ENCODE peak calls at places on chromosome 22, in ten cellular contexts. W is PC-9, Z is H1, V is hepatocyte, D is mammary epithelial cell, M is HepG2, N is HCT116, C is fibroblast of lung, A is GM23248, B is K562. X is an unnamed sample.

GRCh38 chr22:49527611-49528419 is 299.9 kb downstream of the BRD1 start:
- DNase-seq in Z (no peak), A (no peak), B (no peak), N (no peak), D (no peak), W (no peak), C (no peak), V (no peak), M (no peak), X (no peak)

GRCh38 chr22:39244496-39245129 is at the start of gene PDGFB:
- DNase-seq in D (peak; percentile 44), W (peak; percentile 71), Z (no peak), C (no peak), N (no peak), B (peak; percentile 52), M (no peak), V (peak; percentile 63), A (peak; percentile 35), X (no peak)

GRCh38 chr22:20656516-20656901 is 117.4 kb upstream of the SERPIND1 start:
- DNase-seq in B (no peak), A (no peak), N (no peak), V (no peak), W (no peak), D (no peak), Z (no peak), M (no peak), C (no peak), X (no peak)

GRCh38 chr22:43546186-43546585 is 134.4 kb downstream of the MPPED1 start:
- DNase-seq in M (no peak), D (no peak), Z (no peak), B (no peak), W (no peak), N (no peak), A (no peak), V (no peak), C (no peak), X (no peak)

GRCh38 chr22:40053460-40053859 is 58.7 kb downstream of the FAM83F start:
- DNase-seq in W (no peak), C (no peak), M (no peak), Z (no peak), B (no peak), D (no peak), A (no peak), V (no peak), N (no peak), X (no peak)

GRCh38 chr22:35299217-35299716 is 427 bp upstream of the TOM1 start:
- DNase-seq in D (no peak), V (peak; percentile 61), C (peak; percentile 28), W (no peak), B (no peak), A (peak; percentile 74), M (no peak), N (no peak), Z (no peak), X (no peak)

GRCh38 chr22:45129703-45130524 is 33.8 kb upstream of the NUP50 start:
- DNase-seq in M (no peak), B (no peak), A (no peak), D (no peak), C (no peak), N (no peak), Z (no peak), V (no peak), W (no peak), X (no peak)

GRCh38 chr22:17085277-17086091 is 684 bp downstream of the IL17RA start:
- DNase-seq in M (no peak), C (peak; percentile 3), A (peak; percentile 68), D (peak; percentile 21), W (no peak), B (peak; percentile 28), N (no peak), Z (no peak), V (peak; percentile 56), X (no peak)

GRCh38 chr22:39610766-39611165 is 40.2 kb downstream of the CACNA1I start:
- DNase-seq in D (no peak), B (no peak), C (no peak), W (no peak), N (no peak), V (no peak), M (no peak), Z (no peak), A (no peak), X (no peak)

GRCh38 chr22:28822930-28823481 is 22.6 kb upstream of the XBP1 start:
- DNase-seq in M (peak; percentile 73), Z (no peak), D (no peak), N (no peak), W (no peak), V (peak; percentile 48), A (no peak), B (no peak), C (peak; percentile 10), X (no peak)

GRCh38 chr22:24088796-24089195 is 77.7 kb downstream of the CABIN1 start:
- DNase-seq in B (no peak), N (no peak), D (no peak), W (no peak), Z (no peak), A (peak; percentile 33), V (no peak), C (peak; percentile 42), M (no peak), X (no peak)

DNA sequence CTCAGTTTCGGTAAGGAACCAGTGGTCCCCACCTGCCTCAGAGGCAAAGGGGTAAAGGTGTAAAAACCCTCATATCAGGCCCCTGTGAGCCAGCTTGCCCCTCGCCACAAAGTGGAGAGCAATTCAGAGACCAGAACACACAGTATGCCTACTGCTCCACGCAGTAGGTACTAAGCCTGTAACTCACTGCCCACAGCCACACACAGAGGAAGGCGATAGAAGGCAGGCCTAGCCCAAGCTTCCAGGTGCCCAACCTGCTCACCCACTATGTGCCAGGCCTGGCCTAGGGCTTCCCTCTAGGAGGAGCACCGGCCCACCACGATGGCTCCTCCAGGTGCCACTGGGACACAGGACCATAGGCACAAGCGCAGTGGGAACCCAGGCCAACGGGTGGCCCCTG is 63.1 kb upstream of the TCF20 start:
- DNase-seq in W (no peak), M (no peak), C (no peak), D (no peak), V (no peak), A (no peak), B (no peak), Z (no peak), N (no peak), X (no peak)
- H3K27me3 ChIP-seq in W (no peaks in the 10 kb centered on the region), M (peaks cover 48% of the 10 kb centered on the region), C (no peaks in the 10 kb centered on the region), D (no peaks in the 10 kb centered on the region), V (no peaks in the 10 kb centered on the region), A (no peaks in the 10 kb centered on the region), B (no peaks in the 10 kb centered on the region), Z (no peaks in the 10 kb centered on the region), N (no peaks in the 10 kb centered on the region), X (no peaks in the 10 kb centered on the region)

GRCh38 chr22:25702046-25702445 is 39.9 kb upstream of the MYO18B start:
- DNase-seq in V (no peak), N (no peak), D (peak; percentile 2), W (no peak), M (peak; percentile 18), Z (no peak), A (peak; percentile 36), C (peak; percentile 19), B (no peak), X (peak; percentile 69)
- H3K79me2 ChIP-seq in V (no peaks in the 10 kb centered on the region), N (no peaks in the 10 kb centered on the region), D (no peaks in the 10 kb centered on the region), W (no peaks in the 10 kb centered on the region), M (no peaks in the 10 kb centered on the region), Z (no peaks in the 10 kb centered on the region), A (no peaks in the 10 kb centered on the region), C (no peaks in the 10 kb centered on the region), B (no peaks in the 10 kb centered on the region), X (no peaks in the 10 kb centered on the region)

DNA sequence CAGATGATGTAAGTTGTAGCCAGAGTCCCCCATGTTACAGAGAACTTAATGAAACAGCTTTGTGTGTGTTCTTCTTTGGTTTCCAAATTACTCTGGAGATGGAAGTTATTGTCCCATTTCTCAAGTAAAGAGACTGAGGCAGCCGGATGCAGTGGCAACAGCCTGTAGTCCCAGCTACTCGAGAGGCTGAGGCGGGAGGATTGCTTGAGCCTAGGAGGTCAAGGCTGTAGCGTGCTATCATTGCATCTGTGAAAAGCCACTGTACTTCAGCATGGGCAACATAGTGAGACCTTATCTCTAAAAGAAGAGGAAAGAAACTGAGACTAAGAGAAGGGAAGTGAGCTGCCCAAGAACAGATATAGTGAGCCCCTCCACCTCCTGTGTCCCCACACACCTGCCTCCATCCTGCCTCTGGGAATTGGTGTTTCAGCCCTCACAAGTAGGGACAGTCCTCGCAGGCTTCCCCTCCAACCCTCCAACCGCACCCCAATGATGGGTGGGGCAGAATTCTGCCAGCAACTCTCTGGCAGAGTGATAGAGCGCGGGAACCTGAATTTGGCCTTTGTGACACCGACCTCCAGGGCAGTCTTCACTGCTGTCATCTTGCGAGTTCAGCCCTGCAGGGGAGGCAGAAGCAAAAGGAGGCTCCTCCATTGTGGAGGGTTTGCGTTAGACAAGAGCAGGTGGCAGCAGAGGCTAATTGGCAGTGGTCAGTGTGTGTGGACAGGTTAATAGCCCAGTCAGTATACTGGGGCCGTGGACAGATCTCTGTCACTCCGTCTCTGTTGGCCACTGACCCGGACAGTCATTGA is 1.6 kb downstream of the PDXP start:
- DNase-seq in Z (no peak), A (no peak), M (no peak), C (no peak), B (peak; percentile 34), D (no peak), W (no peak), N (no peak), V (no peak), X (no peak)
- H3K27ac ChIP-seq in Z (no peak overlapping the region), A (no peak overlapping the region), M (peak overlapping the region; percentile 93), C (peak overlapping the region; percentile 54), B (peak overlapping the region; percentile 88), D (no peak overlapping the region), W (no peak overlapping the region), N (no peak overlapping the region), V (peak overlapping the region; percentile 82), X (peak overlapping the region; percentile 70)

GRCh38 chr22:37416389-37416788 is 10.9 kb downstream of the ELFN2 start:
- DNase-seq in M (no peak), N (no peak), D (no peak), W (no peak), Z (no peak), B (no peak), V (no peak), C (no peak), A (no peak), X (no peak)
- H3K27me3 ChIP-seq in M (peaks cover 41% of the 10 kb centered on the region), N (no peaks in the 10 kb centered on the region), D (no peaks in the 10 kb centered on the region), W (no peaks in the 10 kb centered on the region), Z (peaks cover 22% of the 10 kb centered on the region), B (peaks cover 4% of the 10 kb centered on the region), V (peaks cover 35% of the 10 kb centered on the region), C (peaks cover 36% of the 10 kb centered on the region), A (peaks cover 6% of the 10 kb centered on the region), X (no peaks in the 10 kb centered on the region)

X was measured in Karpas-422.